ENCODE peak calls at places on chromosomes 16 and 17, in eight cellular contexts. C is osteocyte, Z is AG10803, L is ascending aorta, Q is cardiac fibroblast, S is suprapubic skin, K is stomach, W is bronchial epithelial cell. A is an unnamed sample.

GRCh38 chr16:22291860-22292692 is 5.1 kb upstream of the POLR3E start:
- DNase-seq in C (no peak), Z (peak; percentile 55), L (no peak), Q (peak; percentile 33), S (no peak), K (no peak), W (no peak), A (no peak)

GRCh38 chr17:32265192-32265895 is at the start of gene RHBDL3:
- DNase-seq in C (no peak), Z (no peak), L (no peak), Q (no peak), S (no peak), K (peak; percentile 32), W (no peak), A (no peak)

GRCh38 chr16:72083778-72084404 is 9.5 kb downstream of the TXNL4B start:
- DNase-seq in C (no peak), Z (no peak), L (no peak), Q (no peak), S (no peak), K (no peak), W (no peak), A (no peak)

GRCh38 chr16:24337013-24337412 is 80.9 kb downstream of the CACNG3 start:
- DNase-seq in C (no peak), Z (no peak), L (no peak), Q (no peak), S (no peak), K (no peak), W (no peak), A (no peak)

GRCh38 chr16:69448470-69449193 is 24.2 kb downstream of the CYB5B start:
- DNase-seq in C (no peak), Z (peak; percentile 90), L (no peak), Q (peak; percentile 28), S (no peak), K (no peak), W (no peak), A (peak; percentile 56)

GRCh38 chr16:69847643-69848042 is 85.5 kb downstream of the WWP2 start:
- DNase-seq in C (no peak), Z (no peak), L (no peak), Q (no peak), S (no peak), K (no peak), W (no peak), A (no peak)

GRCh38 chr16:50299508-50300105 is 33.3 kb downstream of the ADCY7 start:
- DNase-seq in C (no peak), Z (no peak), L (no peak), Q (no peak), S (peak; percentile 44), K (no peak), W (no peak), A (no peak)

GRCh38 chr17:4782652-4783051 is 3.5 kb downstream of the VMO1 start:
- DNase-seq in C (no peak), Z (no peak), L (no peak), Q (no peak), S (no peak), K (no peak), W (no peak), A (no peak)

GRCh38 chr17:54220829-54221228 is 398.1 kb downstream of the KIF2B start:
- DNase-seq in C (no peak), Z (no peak), L (no peak), Q (no peak), S (no peak), K (no peak), W (no peak), A (no peak)

GRCh38 chr16:31352344-31353115 is 2.4 kb upstream of the ITGAX start:
- DNase-seq in C (no peak), Z (no peak), L (no peak), Q (no peak), S (no peak), K (no peak), W (no peak), A (no peak)

GRCh38 chr16:2468725-2469398 is 2.2 kb upstream of the NTN3 start:
- DNase-seq in C (no peak), Z (no peak), L (no peak), Q (no peak), S (peak; percentile 58), K (no peak), W (no peak), A (no peak)

GRCh38 chr17:48494335-48494734 is 36.5 kb downstream of the HOXB1 start:
- DNase-seq in C (no peak), Z (peak; percentile 69), L (no peak), Q (peak; percentile 81), S (no peak), K (no peak), W (peak; percentile 58), A (no peak)

GRCh38 chr16:48361540-48361939 is 23.7 kb downstream of the SIAH1 start:
- DNase-seq in C (no peak), Z (no peak), L (no peak), Q (no peak), S (no peak), K (no peak), W (no peak), A (no peak)

GRCh38 chr16:79265701-79266100 is 334.8 kb downstream of the MAF start:
- DNase-seq in C (no peak), Z (no peak), L (no peak), Q (no peak), S (no peak), K (no peak), W (peak; percentile 21), A (no peak)

GRCh38 chr17:61414141-61414935 is 14.7 kb downstream of the TBX2 start:
- DNase-seq in C (peak; percentile 76), Z (no peak), L (peak; percentile 60), Q (peak; percentile 18), S (peak; percentile 57), K (peak; percentile 25), W (no peak), A (no peak)

GRCh38 chr17:79180358-79181005 is 105.9 kb downstream of the ENGASE start:
- DNase-seq in C (no peak), Z (no peak), L (no peak), Q (no peak), S (no peak), K (no peak), W (no peak), A (no peak)

GRCh38 chr17:79185671-79186070 is 111.0 kb downstream of the ENGASE start:
- DNase-seq in C (no peak), Z (no peak), L (no peak), Q (no peak), S (no peak), K (no peak), W (no peak), A (no peak)

GRCh38 chr17:79182176-79183160 is 107.8 kb downstream of the ENGASE start:
- DNase-seq in C (no peak), Z (no peak), L (no peak), Q (no peak), S (no peak), K (no peak), W (no peak), A (no peak)

GRCh38 chr17:79186406-79186805 is 111.8 kb downstream of the ENGASE start:
- DNase-seq in C (no peak), Z (no peak), L (no peak), Q (no peak), S (no peak), K (no peak), W (no peak), A (no peak)

DNA sequence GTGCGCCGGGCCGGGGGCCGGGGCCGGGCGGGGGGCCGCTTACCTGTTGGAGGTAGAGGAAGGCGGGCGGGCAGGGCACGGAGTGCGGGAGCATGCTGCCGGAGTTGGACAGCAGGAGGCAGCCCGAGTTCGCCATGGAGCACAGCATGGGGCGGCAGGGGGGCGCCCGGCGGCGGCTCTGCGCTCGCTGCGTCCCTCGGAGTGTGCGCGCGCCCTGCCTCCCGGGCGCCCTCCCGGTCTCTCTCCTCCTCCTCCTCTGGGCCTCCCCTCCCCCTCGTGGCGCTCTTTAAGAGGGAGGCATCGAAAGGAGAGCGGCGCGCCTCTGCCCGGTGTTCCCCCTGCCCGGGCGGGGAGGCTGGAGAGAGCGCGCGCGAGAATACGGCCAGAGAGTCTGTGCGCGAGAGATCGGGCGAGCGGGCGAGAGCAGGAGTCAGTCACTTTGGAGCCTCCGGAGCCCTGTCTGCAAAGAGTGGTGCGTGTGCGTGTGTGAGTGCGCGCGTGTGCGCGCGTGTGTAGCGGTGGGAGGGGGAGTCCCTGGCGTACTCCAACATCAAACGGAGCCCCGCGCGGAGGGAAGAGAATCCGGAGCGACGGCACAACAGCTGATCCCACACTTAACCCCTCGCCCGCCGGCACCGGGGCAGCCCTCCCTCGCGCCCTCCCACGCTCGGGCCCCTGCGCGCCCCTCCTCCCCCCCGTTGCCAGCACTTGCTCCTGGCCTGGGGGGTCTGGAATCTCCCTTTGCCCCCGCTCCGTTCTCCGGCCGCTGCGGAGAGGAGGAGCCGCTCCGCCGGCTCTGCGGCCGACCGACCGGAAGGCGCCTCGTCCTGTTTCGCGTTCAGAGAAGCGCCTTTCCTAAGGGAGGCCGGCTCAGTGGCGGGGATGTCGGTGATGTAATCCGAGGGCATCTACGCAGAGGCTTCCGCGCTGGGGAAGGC is 108.9 kb downstream of the ENGASE start:
- DNase-seq in C (no peak), Z (no peak), L (no peak), Q (peak; percentile 29), S (no peak), K (no peak), W (no peak), A (no peak)
- TF ChIP-seq CTCF in C (no peak), Z (no peak), L (no peak), Q (no peak), S (no peak), K (no peak), W (peak; percentile 3), A (no peak)

GRCh38 chr17:58513391-58513912 is 986 bp downstream of the MTMR4 start:
- DNase-seq in C (no peak), Z (no peak), L (no peak), Q (no peak), S (no peak), K (no peak), W (no peak), A (no peak)
- TF ChIP-seq CTCF in C (no peak), Z (no peak), L (no peak), Q (no peak), S (no peak), K (no peak), W (no peak), A (no peak)

GRCh38 chr17:18191967-18192366 is 8.3 kb downstream of the ALKBH5 start:
- DNase-seq in C (no peak), Z (no peak), L (no peak), Q (peak; percentile 7), S (no peak), K (no peak), W (no peak), A (no peak)
- TF ChIP-seq CTCF in C (peak; percentile 22), Z (peak; percentile 42), L (no peak), Q (peak; percentile 47), S (no peak), K (peak; percentile 8), W (peak; percentile 26), A (peak; percentile 68)

DNA sequence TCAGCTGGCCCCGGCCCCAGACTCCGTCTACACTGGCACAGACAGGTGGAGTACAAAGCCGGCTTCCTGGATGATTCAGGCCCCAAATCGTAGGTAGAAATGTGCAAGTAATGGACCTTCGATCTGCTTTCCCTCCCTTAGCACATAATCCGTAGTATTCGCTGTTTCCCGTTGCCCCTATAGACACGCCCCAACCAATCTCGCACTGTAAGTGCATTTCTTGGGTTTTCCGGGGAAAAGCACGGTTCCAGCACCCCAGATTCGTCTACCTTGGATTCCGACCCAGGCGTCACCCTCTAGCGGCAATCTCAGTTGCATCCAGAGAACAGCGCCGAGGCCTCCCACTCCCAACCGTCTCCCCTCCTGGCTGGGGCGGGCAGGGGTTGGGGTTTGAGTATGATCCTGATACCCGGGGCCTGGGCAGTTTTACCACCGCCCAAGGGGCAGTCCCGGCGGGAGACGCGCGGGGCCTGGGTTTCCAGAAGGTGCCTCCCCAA is 12.1 kb upstream of the FOXF1 start:
- DNase-seq in C (no peak), Z (no peak), L (no peak), Q (no peak), S (no peak), K (no peak), W (no peak), A (no peak)
- TF ChIP-seq CTCF in C (no peak), Z (no peak), L (no peak), Q (no peak), S (no peak), K (no peak), W (no peak), A (peak; percentile 37)